ENCODE peak calls at places on chromosome X, in six cellular contexts. I, F, E, T, M and L are unnamed samples.
A peak's percentile ranks its signal among the peaks of the same experiment; 100 is the strongest.

GRCh38 chrX:141960573-141960972 is 56.9 kb downstream of the MAGEC1 start:
- DNase-seq in I (no peak), F (no peak), M (no peak), T (no peak), E (no peak), L (no peak)

GRCh38 chrX:47447607-47448006 is 35.4 kb downstream of the ZNF41 start:
- DNase-seq in I (no peak), T (no peak), F (no peak), E (no peak), M (no peak), L (no peak)

GRCh38 chrX:13411496-13412207 is 91.8 kb upstream of the ATXN3L start:
- DNase-seq in T (no peak), M (no peak), F (no peak), I (no peak), E (no peak), L (no peak)

GRCh38 chrX:67749536-67749935 is 205.7 kb downstream of the AR start:
- DNase-seq in E (no peak), F (no peak), T (no peak), M (peak; percentile 12), I (no peak), L (no peak)

GRCh38 chrX:150365953-150366911 is 3.1 kb downstream of the MAMLD1 start:
- DNase-seq in I (peak; percentile 51), T (peak; percentile 54), E (peak; percentile 83), M (peak; percentile 56), F (no peak), L (no peak)

GRCh38 chrX:7233632-7234406 is 85.9 kb upstream of the PUDP start:
- DNase-seq in F (no peak), M (no peak), T (no peak), I (no peak), E (no peak), L (no peak)

GRCh38 chrX:118156254-118156952 is 39.8 kb upstream of the KLHL13 start:
- DNase-seq in T (no peak), M (no peak), E (no peak), F (no peak), I (no peak), L (no peak)

GRCh38 chrX:35115205-35115604 is 172.6 kb downstream of the FAM47B start:
- DNase-seq in T (peak; percentile 68), E (no peak), F (no peak), M (peak; percentile 41), I (no peak), L (peak; percentile 17)

GRCh38 chrX:104721854-104722253 is 155.9 kb downstream of the IL1RAPL2 start:
- DNase-seq in M (no peak), F (no peak), T (no peak), I (no peak), E (no peak), L (peak; percentile 8)

GRCh38 chrX:40581333-40581910 is 652 bp downstream of the ATP6AP2 start:
- DNase-seq in I (no peak), F (peak; percentile 4), T (peak; percentile 4), E (no peak), M (peak; percentile 1), L (peak; percentile 11)

GRCh38 chrX:35251229-35251628 is 308.6 kb downstream of the FAM47B start:
- DNase-seq in E (no peak), F (no peak), M (no peak), T (no peak), I (no peak), L (no peak)

GRCh38 chrX:117851025-117851424 is 265.6 kb downstream of the KLHL13 start:
- DNase-seq in T (no peak), I (no peak), M (no peak), E (no peak), F (no peak), L (no peak)

GRCh38 chrX:49029876-49030275 is 13.3 kb downstream of the TFE3 start:
- DNase-seq in F (no peak), M (no peak), E (no peak), T (no peak), I (no peak), L (peak; percentile 85)

GRCh38 chrX:21158678-21159077 is 215.5 kb upstream of the CNKSR2 start:
- DNase-seq in I (no peak), M (no peak), E (no peak), F (no peak), T (no peak), L (no peak)